ENCODE peak calls at places on chromosomes 11 and 22, in seven cellular contexts. L is cardiac muscle cell, M is substantia nigra, C is ovary, Y is left ventricle myocardium inferior, N is caudate nucleus, A is endothelial cell of umbilical vein. V is an unnamed sample.

GRCh38 chr11:66492161-66492865 is 12.1 kb downstream of the DPP3 start:
- DNase-seq in A (no peak), L (no peak), C (no peak), Y (no peak), N (no peak), M (no peak), V (no peak)

GRCh38 chr11:124174001-124174400 is 9.1 kb upstream of the OR10D3 start:
- DNase-seq in L (peak), N (no peak), Y (no peak), M (no peak), A (peak), C (no peak), V (no peak)

GRCh38 chr22:23591203-23591791 is 11.2 kb upstream of the IGLL1 start:
- DNase-seq in L (peak), A (peak), M (peak), Y (peak), N (no peak), C (peak), V (peak)

GRCh38 chr11:83971063-83971462 is 684.9 kb upstream of the CCDC90B start:
- DNase-seq in Y (no peak), M (no peak), L (no peak), N (no peak), C (no peak), A (no peak), V (no peak)

GRCh38 chr22:23237201-23237798 is 57.0 kb downstream of the BCR start:
- DNase-seq in Y (peak), N (no peak), M (no peak), C (peak), A (no peak), L (no peak), V (peak)

GRCh38 chr22:24315367-24315781 is 44.7 kb downstream of the SPECC1L start:
- DNase-seq in A (peak), M (no peak), N (no peak), Y (no peak), C (no peak), L (no peak), V (no peak)

GRCh38 chr11:114147389-114148382 is 88.2 kb downstream of the ZBTB16 start:
- DNase-seq in Y (no peak), A (peak), N (no peak), M (no peak), C (no peak), L (peak), V (no peak)

GRCh38 chr11:65700377-65700776 is 11.7 kb upstream of the KAT5 start:
- DNase-seq in L (no peak), N (no peak), A (no peak), C (no peak), M (no peak), Y (no peak), V (no peak)

GRCh38 chr22:27597703-27598444 is 203.7 kb downstream of the MN1 start:
- DNase-seq in L (no peak), M (no peak), N (no peak), A (no peak), C (no peak), Y (no peak), V (no peak)

GRCh38 chr22:46931414-46931813 is 169.0 kb downstream of the TBC1D22A start:
- DNase-seq in N (no peak), A (no peak), L (no peak), C (no peak), M (no peak), Y (no peak), V (no peak)

GRCh38 chr11:14643697-14644395 is at the start of gene PDE3B:
- DNase-seq in M (peak), Y (peak), A (peak), C (peak), N (peak), L (peak), V (peak)

GRCh38 chr11:18700375-18700774 is 1.8 kb downstream of the TMEM86A start:
- DNase-seq in A (no peak), Y (no peak), N (no peak), M (peak), C (peak), L (no peak), V (no peak)

GRCh38 chr22:20799449-20799848 is 25.5 kb downstream of the SERPIND1 start:
- DNase-seq in Y (no peak), L (no peak), A (no peak), C (no peak), M (no peak), N (no peak), V (no peak)

GRCh38 chr11:36577373-36577772 is 9.6 kb downstream of the RAG1 start:
- DNase-seq in M (no peak), L (no peak), A (no peak), C (no peak), Y (no peak), N (no peak), V (no peak)

GRCh38 chr22:25023879-25024278 is 71.4 kb downstream of the KIAA1671 start:
- DNase-seq in L (no peak), M (no peak), A (no peak), Y (no peak), N (no peak), C (no peak), V (no peak)

GRCh38 chr11:9150501-9150900 is 59.1 kb upstream of the SCUBE2 start:
- DNase-seq in Y (no peak), A (peak), M (no peak), L (no peak), C (no peak), N (no peak), V (no peak)

GRCh38 chr11:35364101-35364780 is 55.1 kb downstream of the SLC1A2 start:
- DNase-seq in C (no peak), Y (peak), M (no peak), N (no peak), L (no peak), A (no peak), V (peak)

GRCh38 chr22:20427104-20427944 is 10.3 kb downstream of the SCARF2 start:
- DNase-seq in C (peak), A (no peak), L (no peak), M (no peak), Y (no peak), N (no peak), V (no peak)

GRCh38 chr22:19483481-19484244 is 3.9 kb downstream of the CDC45 start:
- DNase-seq in Y (no peak), L (no peak), N (no peak), C (no peak), M (no peak), A (peak), V (no peak)

GRCh38 chr11:57515332-57516060 is at the start of gene SLC43A1:
- DNase-seq in N (no peak), C (peak), A (peak), M (no peak), Y (peak), L (peak), V (peak)

GRCh38 chr11:116144387-116144958 is 628.3 kb downstream of the BUD13 start:
- DNase-seq in C (no peak), N (no peak), M (no peak), A (no peak), L (no peak), Y (no peak), V (no peak)

GRCh38 chr22:35777335-35777975 is 59.8 kb downstream of the APOL5 start:
- DNase-seq in A (peak), C (no peak), N (no peak), L (no peak), Y (no peak), M (no peak), V (no peak)

GRCh38 chr11:94910779-94911178 is 62.6 kb downstream of the CWC15 start:
- DNase-seq in C (no peak), Y (no peak), N (no peak), A (peak), L (no peak), M (no peak), V (no peak)

GRCh38 chr22:43857367-43857766 is 4.9 kb downstream of the SULT4A1 start:
- DNase-seq in M (no peak), A (no peak), L (no peak), C (no peak), Y (no peak), N (no peak), V (no peak)

GRCh38 chr22:19807914-19808872 is 46.5 kb downstream of the GNB1L start:
- DNase-seq in A (no peak), Y (no peak), N (no peak), M (no peak), C (peak), L (no peak), V (no peak)

GRCh38 chr11:124538019-124538418 is 5.4 kb downstream of the OR8B12 start:
- DNase-seq in C (no peak), N (no peak), M (no peak), A (no peak), Y (no peak), L (no peak), V (no peak)

GRCh38 chr11:60502221-60502775 is 9.7 kb downstream of the MS4A12 start:
- DNase-seq in Y (no peak), C (no peak), L (no peak), M (no peak), N (no peak), A (no peak), V (no peak)

GRCh38 chr11:64186205-64187165 is 514 bp downstream of the STIP1 start:
- DNase-seq in A (peak), Y (no peak), M (no peak), C (no peak), N (no peak), L (peak), V (no peak)

GRCh38 chr11:102703826-102704493 is 1.6 kb downstream of the MMP27 start:
- DNase-seq in L (no peak), N (no peak), M (no peak), Y (no peak), C (no peak), A (no peak), V (no peak)

GRCh38 chr11:16612801-16613400 is 125.5 kb upstream of the C11orf58 start:
- DNase-seq in C (no peak), N (no peak), Y (no peak), L (peak), M (no peak), A (peak), V (no peak)

GRCh38 chr11:70496591-70497535 is 98.5 kb downstream of the CTTN start:
- DNase-seq in C (peak), L (no peak), A (no peak), M (no peak), N (no peak), Y (peak), V (no peak)

GRCh38 chr11:116364357-116364756 is 408.4 kb downstream of the BUD13 start:
- DNase-seq in C (no peak), Y (no peak), N (no peak), L (no peak), A (no peak), M (no peak), V (no peak)

GRCh38 chr11:7610393-7610792 is 62.9 kb downstream of the CYB5R2 start:
- DNase-seq in C (no peak), L (no peak), N (no peak), A (no peak), Y (no peak), M (no peak), V (no peak)

GRCh38 chr11:7609521-7609920 is 63.8 kb downstream of the CYB5R2 start:
- DNase-seq in C (no peak), M (no peak), N (no peak), Y (no peak), A (no peak), L (no peak), V (no peak)

GRCh38 chr11:7606496-7606895 is 66.8 kb downstream of the CYB5R2 start:
- DNase-seq in Y (no peak), N (no peak), L (no peak), M (no peak), C (no peak), A (no peak), V (no peak)

GRCh38 chr11:7611411-7611810 is 61.9 kb downstream of the CYB5R2 start:
- DNase-seq in A (no peak), C (no peak), M (no peak), L (no peak), N (no peak), Y (no peak), V (no peak)

GRCh38 chr11:7609015-7609414 is 64.3 kb downstream of the CYB5R2 start:
- DNase-seq in N (no peak), Y (no peak), A (no peak), M (no peak), C (no peak), L (no peak), V (no peak)
- H3K27ac ChIP-seq in N (no peak), Y (no peak), A (no peak), M (no peak), C (no peak), L (no peak), V (no peak)

GRCh38 chr22:50303848-50304527 is 3.5 kb downstream of the PLXNB2 start:
- DNase-seq in M (peak), Y (no peak), C (no peak), N (no peak), A (no peak), L (peak), V (peak)
- H3K27ac ChIP-seq in M (peak), Y (peak), C (peak), N (peak), A (no peak), L (peak), V (peak)

GRCh38 chr22:31345331-31346254 is 553 bp downstream of the PATZ1 start:
- DNase-seq in L (peak), A (peak), N (peak), M (peak), Y (peak), C (peak), V (peak)
- H3K27ac ChIP-seq in L (peak), A (no peak), N (peak), M (peak), Y (peak), C (peak), V (peak)

GRCh38 chr11:76251576-76251975 is 45.3 kb upstream of the WNT11 start:
- DNase-seq in Y (no peak), N (no peak), A (no peak), L (no peak), C (no peak), M (no peak), V (no peak)
- H3K27ac ChIP-seq in Y (no peak), N (no peak), A (no peak), L (no peak), C (no peak), M (no peak), V (no peak)

DNA sequence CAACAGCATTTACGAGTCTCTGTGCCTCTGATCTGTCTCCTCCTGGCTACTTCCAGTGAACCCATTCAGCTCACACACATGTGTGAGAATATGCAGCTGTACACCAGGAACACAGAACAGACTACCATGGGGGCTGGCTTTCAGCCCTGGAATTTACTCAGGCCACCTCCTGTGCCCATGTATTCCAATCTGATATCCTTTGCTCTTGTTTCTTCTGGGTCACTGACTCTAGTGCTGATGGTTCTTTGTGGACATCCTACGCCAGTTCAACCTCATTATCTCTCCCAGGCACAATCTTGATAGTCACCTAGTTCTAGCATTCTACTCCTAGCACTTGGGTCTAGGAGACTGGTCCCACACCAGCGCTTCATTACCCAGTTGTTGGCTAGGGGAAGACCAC is 23.0 kb upstream of the ZC3H12C start:
- DNase-seq in Y (no peak), L (no peak), M (no peak), C (no peak), N (no peak), A (no peak), V (no peak)
- H3K27ac ChIP-seq in Y (peak), L (no peak), M (no peak), C (no peak), N (no peak), A (peak), V (no peak)

GRCh38 chr22:50269573-50270301 is 443 bp downstream of the MAPK11 start:
- DNase-seq in C (no peak), A (peak), L (peak), N (peak), Y (peak), M (no peak), V (peak)

GRCh38 chr22:50271011-50271394 is 823 bp upstream of the MAPK11 start:
- DNase-seq in L (no peak), Y (no peak), C (no peak), N (no peak), M (no peak), A (no peak), V (no peak)

GRCh38 chr22:50268655-50269113 is 1.5 kb downstream of the MAPK11 start:
- DNase-seq in C (peak), A (no peak), Y (no peak), M (no peak), L (no peak), N (peak), V (no peak)

GRCh38 chr22:50271519-50271970 is 1.4 kb upstream of the MAPK11 start:
- DNase-seq in Y (peak), L (peak), C (peak), A (peak), M (no peak), N (no peak), V (peak)

GRCh38 chr22:50270302-50271010 is at the start of gene MAPK11:
- DNase-seq in C (peak), L (peak), Y (peak), N (peak), M (no peak), A (peak), V (peak)
- H3K27ac ChIP-seq in C (peak), L (no peak), Y (peak), N (peak), M (peak), A (no peak), V (peak)

DNA sequence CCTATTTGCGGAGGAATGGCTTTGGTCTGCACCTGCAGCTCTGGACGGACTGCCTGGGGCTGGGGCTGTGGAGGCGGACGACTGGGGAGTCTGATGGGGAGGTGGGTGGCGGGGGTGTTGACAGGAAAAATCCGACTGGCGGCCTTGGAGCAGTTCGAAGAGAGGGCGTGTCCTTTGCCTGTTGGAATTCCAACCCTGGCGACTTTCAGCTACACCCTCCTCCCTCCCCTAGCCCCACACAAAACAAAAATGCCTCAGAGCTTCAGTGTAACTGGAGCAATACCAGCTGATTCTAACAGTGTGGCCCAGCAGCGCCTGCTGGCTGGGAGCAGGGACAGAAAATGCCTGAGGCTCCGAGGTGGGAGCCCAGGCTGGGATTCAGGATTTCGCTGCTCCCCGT is 85.4 kb downstream of the ATXN10 start:
- DNase-seq in L (peak), M (peak), A (no peak), Y (peak), N (peak), C (peak), V (peak)
- H3K27ac ChIP-seq in L (peak), M (no peak), A (no peak), Y (no peak), N (no peak), C (no peak), V (no peak)

GRCh38 chr11:121721448-121721847 is 268.7 kb upstream of the SORL1-AS1 start:
- DNase-seq in Y (no peak), N (no peak), M (no peak), L (no peak), C (no peak), A (no peak), V (no peak)

GRCh38 chr11:121721961-121722360 is 269.2 kb upstream of the SORL1-AS1 start:
- DNase-seq in L (no peak), Y (no peak), A (no peak), N (peak), M (peak), C (no peak), V (no peak)

GRCh38 chr11:121723261-121723741 is 270.5 kb upstream of the SORL1-AS1 start:
- DNase-seq in A (peak), L (peak), Y (peak), M (peak), C (peak), N (peak), V (peak)

GRCh38 chr11:121727942-121728341 is 275.2 kb upstream of the SORL1-AS1 start:
- DNase-seq in L (no peak), C (no peak), M (no peak), Y (no peak), N (no peak), A (no peak), V (no peak)

DNA sequence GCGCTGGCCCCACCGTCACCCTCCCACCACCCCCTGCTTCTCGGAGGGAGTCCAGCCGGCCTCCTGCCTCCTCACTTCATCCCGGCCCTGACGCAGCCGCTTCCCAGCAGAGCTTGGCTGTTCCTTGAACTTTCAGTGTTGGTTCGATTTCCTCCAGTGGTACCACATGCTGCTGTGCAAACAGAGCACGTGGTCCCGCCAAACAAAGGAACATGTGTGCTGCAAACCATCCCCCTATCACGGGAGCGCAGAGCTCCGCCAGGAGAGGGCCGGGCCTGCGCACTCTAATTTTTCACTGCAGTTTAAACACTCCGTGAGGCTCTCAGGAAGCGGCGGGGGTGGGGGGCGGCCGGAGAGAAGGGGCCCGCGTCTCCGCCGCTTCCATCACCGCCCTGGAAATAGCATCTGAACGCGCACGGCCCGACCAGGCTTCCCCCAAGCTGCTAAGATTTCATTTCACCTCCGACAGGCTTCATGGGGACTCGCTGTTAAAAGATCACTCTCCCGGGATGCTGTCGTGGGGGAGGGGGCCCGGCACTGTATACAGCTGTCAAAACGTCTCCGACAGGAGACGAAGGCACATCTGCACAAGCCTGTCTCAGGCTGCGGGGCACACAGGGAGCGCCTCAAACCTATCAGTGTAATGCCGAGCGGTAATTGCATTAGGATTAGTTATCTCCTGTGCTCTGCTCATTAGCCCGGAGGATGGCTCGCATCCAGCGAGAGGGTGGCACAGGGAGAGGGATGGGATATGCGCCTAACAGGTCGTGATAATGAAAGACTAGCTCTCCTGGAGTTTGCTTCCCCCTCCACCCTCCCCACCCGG is 269.9 kb upstream of the SORL1-AS1 start:
- DNase-seq in N (peak), Y (peak), M (peak), C (peak), A (peak), L (peak), V (peak)
- H3K27ac ChIP-seq in N (peak), Y (peak), M (peak), C (peak), A (peak), L (peak), V (peak)

GRCh38 chr11:73159981-73160777 is 18.1 kb upstream of the FCHSD2 start:
- DNase-seq in L (no peak), A (no peak), M (no peak), Y (no peak), N (no peak), C (no peak), V (no peak)

GRCh38 chr11:73167555-73167954 is 25.4 kb upstream of the FCHSD2 start:
- DNase-seq in Y (no peak), L (no peak), N (no peak), A (peak), M (no peak), C (peak), V (peak)

GRCh38 chr11:73162196-73162740 is 20.1 kb upstream of the FCHSD2 start:
- DNase-seq in C (no peak), L (no peak), A (no peak), Y (no peak), M (no peak), N (no peak), V (no peak)

GRCh38 chr11:73164803-73165542 is 22.9 kb upstream of the FCHSD2 start:
- DNase-seq in Y (no peak), C (no peak), M (no peak), A (no peak), L (no peak), N (no peak), V (no peak)

GRCh38 chr11:73163638-73164174 is 21.6 kb upstream of the FCHSD2 start:
- DNase-seq in L (no peak), C (no peak), M (no peak), Y (no peak), N (no peak), A (no peak), V (no peak)
- H3K27ac ChIP-seq in L (no peak), C (no peak), M (no peak), Y (peak), N (no peak), A (no peak), V (no peak)

GRCh38 chr11:80034801-80035200 is 594.0 kb upstream of the TENM4 start:
- DNase-seq in M (no peak), Y (no peak), N (no peak), L (no peak), C (no peak), A (no peak), V (no peak)
- H3K27ac ChIP-seq in M (no peak), Y (no peak), N (no peak), L (no peak), C (no peak), A (no peak), V (no peak)

V was measured in heart right ventricle.